ENCODE peak calls at places on chromosomes 12 and 14, in eight cellular contexts. O is A549; M is substantia nigra; K is uterus; T is prostate gland; A is cardiac muscle cell; U is CD4-positive, CD25-positive, alpha-beta regulatory T cell; X is testis. B is an unnamed sample.

GRCh38 chr12:119102714-119103113 is 76.0 kb upstream of the HSPB8 start:
- DNase-seq in U (no peak), O (no peak), M (no peak), K (no peak), X (no peak), T (no peak), A (no peak), B (no peak)

GRCh38 chr12:98470469-98471082 is 44.8 kb upstream of the TMPO start:
- DNase-seq in U (no peak), K (no peak), O (no peak), A (no peak), X (no peak), M (no peak), T (no peak), B (no peak)

GRCh38 chr14:29851397-29851796 is 76.2 kb downstream of the PRKD1 start:
- DNase-seq in K (no peak), A (peak), T (no peak), O (no peak), U (no peak), X (no peak), M (no peak), B (no peak)

GRCh38 chr12:68808388-68809189 is 612 bp downstream of the MDM2 start:
- DNase-seq in T (peak), U (peak), O (peak), K (peak), M (peak), X (peak), A (peak), B (peak)

GRCh38 chr12:100293017-100293416 is 26.0 kb downstream of the SCYL2 start:
- DNase-seq in M (no peak), O (no peak), K (no peak), T (no peak), U (no peak), A (no peak), X (no peak), B (no peak)

GRCh38 chr14:29548948-29549370 is 378.7 kb downstream of the PRKD1 start:
- DNase-seq in X (peak), M (no peak), U (peak), A (peak), T (peak), O (peak), K (no peak), B (peak)

GRCh38 chr12:39236994-39237393 is 205.9 kb downstream of the KIF21A start:
- DNase-seq in O (peak), A (peak), M (no peak), T (no peak), U (no peak), X (no peak), K (no peak), B (peak)

GRCh38 chr12:51700887-51701286 is 109.9 kb downstream of the SCN8A start:
- DNase-seq in U (no peak), M (no peak), K (no peak), X (no peak), A (no peak), O (no peak), T (no peak), B (no peak)

GRCh38 chr14:80300351-80300750 is 89.0 kb upstream of the DIO2 start:
- DNase-seq in O (no peak), M (no peak), X (no peak), U (no peak), A (no peak), K (no peak), T (no peak), B (no peak)

GRCh38 chr12:102462386-102462785 is 18.0 kb downstream of the IGF1 start:
- DNase-seq in K (no peak), M (no peak), O (no peak), X (no peak), A (no peak), T (no peak), U (no peak), B (no peak)

GRCh38 chr14:24296341-24297157 is 3.0 kb downstream of the DHRS1 start:
- DNase-seq in U (peak), K (peak), M (peak), A (peak), O (peak), T (peak), X (peak), B (peak)

GRCh38 chr14:32407170-32407569 is 78.1 kb downstream of the AKAP6 start:
- DNase-seq in X (no peak), U (no peak), O (no peak), M (no peak), T (no peak), A (peak), K (no peak), B (no peak)

GRCh38 chr12:123929869-123930583 is 42.6 kb downstream of the CCDC92 start:
- DNase-seq in M (no peak), A (no peak), K (no peak), O (no peak), U (no peak), T (no peak), X (no peak), B (no peak)

GRCh38 chr14:56318393-56319115 is 200.3 kb downstream of the PELI2 start:
- DNase-seq in A (no peak), K (no peak), O (no peak), X (no peak), U (no peak), M (no peak), T (no peak), B (no peak)

GRCh38 chr12:52171950-52172512 is 19.8 kb downstream of the KRT80 start:
- DNase-seq in T (no peak), K (no peak), U (no peak), O (peak), A (no peak), M (no peak), X (peak), B (no peak)

GRCh38 chr14:35435177-35435576 is 30.6 kb upstream of the NFKBIA start:
- DNase-seq in M (no peak), K (no peak), U (no peak), O (no peak), T (no peak), X (no peak), A (no peak), B (no peak)

GRCh38 chr12:104358353-104359003 is 54.9 kb downstream of the EID3 start:
- DNase-seq in O (no peak), X (peak), M (peak), A (peak), K (peak), U (peak), T (peak), B (no peak)

GRCh38 chr12:104288635-104289258 is 14.8 kb upstream of the EID3 start:
- DNase-seq in T (peak), X (peak), K (peak), M (peak), A (peak), U (peak), O (peak), B (peak)

GRCh38 chr12:4274396-4274959 is 916 bp downstream of the CCND2 start:
- DNase-seq in O (no peak), A (no peak), M (no peak), T (no peak), K (no peak), U (no peak), X (no peak), B (no peak)

GRCh38 chr14:98172243-98172778 is 1099.7 kb downstream of the BCL11B start:
- DNase-seq in M (no peak), X (no peak), T (no peak), O (no peak), K (no peak), U (no peak), A (no peak), B (no peak)

GRCh38 chr14:20683896-20684661 is at the start of gene RNASE4:
- DNase-seq in A (peak), M (peak), X (peak), K (peak), U (peak), T (peak), O (peak), B (no peak)

GRCh38 chr14:104556256-104557021 is 23.1 kb upstream of the C14orf180 start:
- DNase-seq in U (no peak), K (no peak), X (no peak), A (no peak), M (no peak), O (no peak), T (no peak), B (no peak)

GRCh38 chr14:22973217-22974032 is 8.9 kb downstream of the AJUBA start:
- DNase-seq in M (no peak), X (peak), U (peak), K (no peak), T (peak), A (peak), O (peak), B (no peak)

GRCh38 chr14:85731198-85731597 is 201.3 kb downstream of the FLRT2 start:
- DNase-seq in M (no peak), A (peak), X (no peak), U (no peak), T (no peak), O (no peak), K (peak), B (no peak)

GRCh38 chr14:70808023-70808401 is 1.3 kb downstream of the MAP3K9 start:
- DNase-seq in O (peak), T (peak), X (no peak), K (no peak), A (no peak), U (peak), M (no peak), B (no peak)

DNA sequence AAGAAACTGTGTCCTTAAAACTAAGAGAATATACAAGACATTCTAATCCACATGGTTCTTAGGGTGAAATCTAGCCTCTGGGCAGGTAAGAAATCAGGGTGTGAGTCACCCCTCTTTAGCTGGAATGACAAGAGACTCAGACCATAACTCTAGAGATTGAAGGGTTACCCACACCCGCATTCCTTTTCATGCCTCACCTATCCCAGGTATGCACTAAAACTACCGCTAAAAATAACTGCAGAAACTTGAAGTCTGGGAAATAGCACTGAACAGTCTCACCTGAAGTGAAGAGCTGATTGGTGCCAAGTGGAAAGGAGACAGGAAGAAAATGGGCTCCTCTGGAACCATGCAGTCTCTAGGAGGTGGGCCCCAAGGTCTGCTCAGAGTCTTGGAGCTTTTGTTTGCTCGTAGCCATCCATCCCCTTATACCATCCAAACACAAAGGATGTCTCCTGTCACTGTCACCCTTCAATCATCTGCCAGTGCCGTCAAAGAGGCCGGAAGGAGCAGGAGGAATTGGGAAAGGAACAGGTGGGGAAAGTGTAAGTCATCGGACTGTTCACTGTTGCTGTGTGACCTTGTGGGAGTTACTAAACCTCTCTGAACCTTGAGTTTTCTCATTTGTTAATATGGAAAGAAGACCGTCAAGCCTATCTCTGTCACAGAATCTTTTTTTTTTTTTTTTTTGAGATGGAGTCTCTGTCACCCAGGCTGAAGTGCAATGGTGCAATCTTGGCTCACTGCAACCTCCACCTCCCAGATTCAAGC is 22.4 kb downstream of the DDX47 start:
- DNase-seq in X (no peak), T (peak), U (no peak), A (no peak), M (no peak), O (peak), K (no peak), B (peak)
- H3K27ac ChIP-seq in X (no peak), T (no peak), U (no peak), A (peak), M (no peak), O (peak), K (peak), B (peak)

GRCh38 chr14:94009767-94010166 is 12.7 kb downstream of the CCDC197 start:
- DNase-seq in X (no peak), T (no peak), U (no peak), O (no peak), M (no peak), K (no peak), A (peak), B (no peak)

GRCh38 chr14:94010625-94011024 is 13.5 kb downstream of the CCDC197 start:
- DNase-seq in A (no peak), K (no peak), U (no peak), T (no peak), X (no peak), O (no peak), M (no peak), B (no peak)

GRCh38 chr14:94011795-94012194 is 14.3 kb upstream of the OTUB2 start:
- DNase-seq in K (no peak), M (no peak), O (no peak), U (peak), X (no peak), T (no peak), A (no peak), B (no peak)

GRCh38 chr14:94005324-94005723 is 8.2 kb downstream of the CCDC197 start:
- DNase-seq in O (no peak), K (no peak), M (no peak), X (no peak), T (no peak), A (no peak), U (no peak), B (no peak)

GRCh38 chr14:94008234-94008633 is 11.1 kb downstream of the CCDC197 start:
- DNase-seq in X (no peak), A (no peak), U (no peak), T (no peak), K (no peak), O (no peak), M (no peak), B (no peak)
- H3K27ac ChIP-seq in X (no peak), A (no peak), U (no peak), T (no peak), K (no peak), O (no peak), M (no peak), B (no peak)

GRCh38 chr14:53946071-53946403 is 10.6 kb downstream of the BMP4 start:
- DNase-seq in K (no peak), X (no peak), T (no peak), M (no peak), A (no peak), O (no peak), U (no peak), B (no peak)

GRCh38 chr14:53946404-53947400 is 9.9 kb downstream of the BMP4 start:
- DNase-seq in M (no peak), K (no peak), U (no peak), X (no peak), T (no peak), A (no peak), O (no peak), B (no peak)

GRCh38 chr14:53947452-53948180 is 9.0 kb downstream of the BMP4 start:
- DNase-seq in T (no peak), M (no peak), A (no peak), K (no peak), U (no peak), X (no peak), O (no peak), B (no peak)

GRCh38 chr14:53943751-53944083 is 12.9 kb downstream of the BMP4 start:
- DNase-seq in M (no peak), O (no peak), X (no peak), A (no peak), U (no peak), K (no peak), T (no peak), B (no peak)

GRCh38 chr14:53942970-53943750 is 13.5 kb downstream of the BMP4 start:
- DNase-seq in M (no peak), T (no peak), O (no peak), K (no peak), A (no peak), U (no peak), X (no peak), B (no peak)
- H3K27ac ChIP-seq in M (no peak), T (no peak), O (no peak), K (no peak), A (no peak), U (no peak), X (no peak), B (no peak)

DNA sequence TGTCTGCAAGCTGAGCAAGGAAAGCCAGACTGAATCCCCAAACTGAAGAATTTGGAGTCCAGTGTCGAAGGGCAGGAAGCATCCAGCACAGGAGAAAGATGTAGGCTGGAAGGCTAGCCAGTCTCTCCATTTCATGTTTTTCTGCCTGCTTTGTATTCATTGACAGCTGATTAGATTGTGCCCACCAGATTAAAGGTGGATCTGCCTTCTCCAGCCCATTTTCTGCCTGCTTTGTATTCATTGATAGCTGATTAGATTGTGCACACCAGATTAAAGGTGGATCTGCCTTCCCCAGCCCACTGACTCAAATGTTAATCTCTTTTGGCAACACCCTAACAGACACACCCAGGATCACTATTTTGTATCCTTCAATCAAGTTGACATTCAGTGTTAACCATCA is 85.3 kb downstream of the PLBD1 start:
- DNase-seq in U (no peak), A (no peak), O (no peak), T (no peak), M (no peak), K (no peak), X (no peak), B (no peak)
- H3K27ac ChIP-seq in U (no peak), A (no peak), O (no peak), T (no peak), M (no peak), K (no peak), X (no peak), B (peak)

GRCh38 chr14:95353664-95354063 is 34.0 kb upstream of the CLMN start:
- DNase-seq in A (no peak), K (no peak), U (no peak), M (no peak), T (no peak), O (no peak), X (no peak), B (no peak)
- H3K27ac ChIP-seq in A (no peak), K (no peak), U (no peak), M (no peak), T (no peak), O (no peak), X (no peak), B (no peak)

GRCh38 chr14:55101698-55102097 is 27.4 kb upstream of the LGALS3 start:
- DNase-seq in U (no peak), A (no peak), K (no peak), O (no peak), T (no peak), X (no peak), M (no peak), B (no peak)

GRCh38 chr14:55099741-55100140 is 29.3 kb upstream of the LGALS3 start:
- DNase-seq in O (no peak), T (no peak), X (no peak), A (peak), K (no peak), M (no peak), U (no peak), B (no peak)

GRCh38 chr14:55102141-55102547 is 26.9 kb upstream of the LGALS3 start:
- DNase-seq in K (peak), X (peak), U (peak), A (peak), T (peak), M (peak), O (peak), B (peak)

GRCh38 chr14:55097894-55098560 is 31.0 kb upstream of the LGALS3 start:
- DNase-seq in T (no peak), O (no peak), X (no peak), K (no peak), U (peak), A (no peak), M (no peak), B (no peak)

DNA sequence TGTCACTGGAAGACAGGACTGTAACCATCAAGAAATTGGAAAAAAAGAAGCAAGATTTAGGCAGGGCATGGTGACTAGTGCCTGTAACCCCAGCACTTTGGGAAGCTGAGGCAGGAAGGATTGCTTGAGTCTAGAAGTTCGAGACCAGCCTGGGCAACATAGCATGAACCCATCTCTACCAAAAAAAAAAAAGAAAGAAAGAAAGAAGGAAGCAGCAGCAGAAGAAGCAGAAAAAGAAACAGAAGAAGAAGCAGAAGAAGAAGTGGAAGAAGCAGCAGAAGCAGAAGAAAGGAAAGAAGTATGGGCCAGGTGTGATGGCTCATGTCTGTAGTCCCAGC is 30.5 kb upstream of the LGALS3 start:
- DNase-seq in A (no peak), M (no peak), O (no peak), T (no peak), X (no peak), U (no peak), K (no peak), B (no peak)
- H3K27ac ChIP-seq in A (no peak), M (no peak), O (no peak), T (no peak), X (peak), U (peak), K (peak), B (peak)

GRCh38 chr14:102898776-102899515 is 23.5 kb upstream of the AMN start:
- DNase-seq in A (no peak), O (no peak), T (no peak), K (no peak), U (no peak), X (no peak), M (no peak), B (no peak)

GRCh38 chr14:102898298-102898697 is 24.2 kb upstream of the AMN start:
- DNase-seq in O (no peak), T (no peak), U (no peak), X (no peak), M (no peak), K (no peak), A (no peak), B (no peak)

GRCh38 chr14:102900631-102901571 is 21.6 kb upstream of the AMN start:
- DNase-seq in M (no peak), U (peak), O (no peak), X (no peak), T (no peak), K (no peak), A (no peak), B (no peak)

GRCh38 chr14:102897299-102898027 is 25.0 kb upstream of the AMN start:
- DNase-seq in U (no peak), M (no peak), T (no peak), O (no peak), A (no peak), K (no peak), X (no peak), B (no peak)

GRCh38 chr14:102899516-102899900 is 23.0 kb upstream of the AMN start:
- DNase-seq in T (no peak), K (no peak), M (no peak), O (no peak), X (no peak), U (no peak), A (no peak), B (no peak)
- H3K27ac ChIP-seq in T (no peak), K (no peak), M (no peak), O (no peak), X (no peak), U (no peak), A (no peak), B (no peak)

DNA sequence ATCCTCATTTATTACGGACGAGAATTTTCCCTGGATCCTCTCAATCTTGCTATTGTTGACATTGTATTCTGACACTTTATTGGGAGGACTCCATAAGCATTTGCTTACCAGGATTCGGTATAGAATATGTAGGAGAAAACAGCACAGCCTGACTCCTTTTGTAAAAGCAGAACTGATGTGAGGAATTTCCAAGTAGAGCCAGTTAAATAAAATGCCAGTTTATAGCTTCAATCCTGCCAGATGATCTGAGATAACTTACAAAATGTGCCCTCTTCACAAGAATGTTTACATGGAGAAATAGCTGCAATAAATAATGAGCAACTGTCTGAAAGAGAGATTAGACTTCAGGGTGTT is 332.9 kb upstream of the PRICKLE1 start:
- DNase-seq in T (no peak), K (no peak), O (no peak), X (no peak), A (no peak), U (no peak), M (no peak), B (no peak)
- H3K27ac ChIP-seq in T (no peak), K (peak), O (no peak), X (no peak), A (peak), U (no peak), M (no peak), B (peak)

GRCh38 chr12:26830783-26831601 is 2.0 kb downstream of the ITPR2 start:
- DNase-seq in A (no peak), O (no peak), M (no peak), T (no peak), K (no peak), U (no peak), X (peak), B (no peak)
- H3K27ac ChIP-seq in A (no peak), O (no peak), M (no peak), T (no peak), K (no peak), U (no peak), X (no peak), B (no peak)